ENCODE peak calls at places on chromosomes 6 and 20, in nine cellular contexts. One of them, this sample, is unnamed.

GRCh38 chr20:46308258-46309157 is at the start of gene CDH22:
- DNase-seq in cardiac muscle cell: peak; percentile 70
- DNase-seq in naive thymus-derived CD4-positive, alpha-beta T cell: peak; percentile 31
- DNase-seq in NCI-H524: peak; percentile 78
- DNase-seq in activated naive CD4-positive, alpha-beta T cell treated with Interleukin-2 at 50 U/mL for 16 hours: peak; percentile 44
- DNase-seq in NCI-H460: peak; percentile 32
- DNase-seq in NT2/D1: peak; percentile 36
- DNase-seq in NCI-H2171: peak; percentile 82
- DNase-seq in spleen: no peak
- DNase-seq in this sample: peak; percentile 16

GRCh38 chr6:127459231-127459641 is at the start of gene KIAA0408:
- DNase-seq in cardiac muscle cell: peak; percentile 85
- DNase-seq in naive thymus-derived CD4-positive, alpha-beta T cell: no peak
- DNase-seq in NCI-H524: peak; percentile 49
- DNase-seq in activated naive CD4-positive, alpha-beta T cell treated with Interleukin-2 at 50 U/mL for 16 hours: no peak
- DNase-seq in NCI-H460: peak; percentile 16
- DNase-seq in NT2/D1: peak; percentile 23
- DNase-seq in NCI-H2171: no peak
- DNase-seq in spleen: no peak
- DNase-seq in this sample: no peak

GRCh38 chr20:54364919-54365318 is 110.5 kb upstream of the DOK5 start:
- DNase-seq in cardiac muscle cell: no peak
- DNase-seq in naive thymus-derived CD4-positive, alpha-beta T cell: no peak
- DNase-seq in NCI-H524: no peak
- DNase-seq in activated naive CD4-positive, alpha-beta T cell treated with Interleukin-2 at 50 U/mL for 16 hours: no peak
- DNase-seq in NCI-H460: no peak
- DNase-seq in NT2/D1: no peak
- DNase-seq in NCI-H2171: no peak
- DNase-seq in spleen: no peak
- DNase-seq in this sample: no peak

GRCh38 chr6:44778513-44778912 is 391.0 kb downstream of the CDC5L start:
- DNase-seq in cardiac muscle cell: no peak
- DNase-seq in naive thymus-derived CD4-positive, alpha-beta T cell: no peak
- DNase-seq in NCI-H524: no peak
- DNase-seq in activated naive CD4-positive, alpha-beta T cell treated with Interleukin-2 at 50 U/mL for 16 hours: no peak
- DNase-seq in NCI-H460: no peak
- DNase-seq in NT2/D1: no peak
- DNase-seq in NCI-H2171: no peak
- DNase-seq in spleen: no peak
- DNase-seq in this sample: no peak

GRCh38 chr20:4905612-4906011 is 95.7 kb downstream of the SLC23A2 start:
- DNase-seq in cardiac muscle cell: no peak
- DNase-seq in naive thymus-derived CD4-positive, alpha-beta T cell: no peak
- DNase-seq in NCI-H524: no peak
- DNase-seq in activated naive CD4-positive, alpha-beta T cell treated with Interleukin-2 at 50 U/mL for 16 hours: no peak
- DNase-seq in NCI-H460: no peak
- DNase-seq in NT2/D1: no peak
- DNase-seq in NCI-H2171: no peak
- DNase-seq in spleen: no peak
- DNase-seq in this sample: no peak

GRCh38 chr6:126040826-126041225 is 54.5 kb downstream of the TRMT11 start:
- DNase-seq in cardiac muscle cell: no peak
- DNase-seq in naive thymus-derived CD4-positive, alpha-beta T cell: no peak
- DNase-seq in NCI-H524: no peak
- DNase-seq in activated naive CD4-positive, alpha-beta T cell treated with Interleukin-2 at 50 U/mL for 16 hours: no peak
- DNase-seq in NCI-H460: peak; percentile 27
- DNase-seq in NT2/D1: no peak
- DNase-seq in NCI-H2171: no peak
- DNase-seq in spleen: no peak
- DNase-seq in this sample: no peak

GRCh38 chr20:33945391-33946079 is 48.2 kb upstream of the RALY start:
- DNase-seq in cardiac muscle cell: no peak
- DNase-seq in naive thymus-derived CD4-positive, alpha-beta T cell: no peak
- DNase-seq in NCI-H524: no peak
- DNase-seq in activated naive CD4-positive, alpha-beta T cell treated with Interleukin-2 at 50 U/mL for 16 hours: no peak
- DNase-seq in NCI-H460: no peak
- DNase-seq in NT2/D1: no peak
- DNase-seq in NCI-H2171: no peak
- DNase-seq in spleen: no peak
- DNase-seq in this sample: no peak

GRCh38 chr6:208379-208778 is 83.9 kb upstream of the DUSP22 start:
- DNase-seq in cardiac muscle cell: no peak
- DNase-seq in naive thymus-derived CD4-positive, alpha-beta T cell: no peak
- DNase-seq in NCI-H524: no peak
- DNase-seq in activated naive CD4-positive, alpha-beta T cell treated with Interleukin-2 at 50 U/mL for 16 hours: no peak
- DNase-seq in NCI-H460: no peak
- DNase-seq in NT2/D1: no peak
- DNase-seq in NCI-H2171: no peak
- DNase-seq in spleen: no peak
- DNase-seq in this sample: no peak

GRCh38 chr6:13360671-13361540 is 32.6 kb upstream of the TBC1D7 start:
- DNase-seq in cardiac muscle cell: peak; percentile 78
- DNase-seq in naive thymus-derived CD4-positive, alpha-beta T cell: no peak
- DNase-seq in NCI-H524: no peak
- DNase-seq in activated naive CD4-positive, alpha-beta T cell treated with Interleukin-2 at 50 U/mL for 16 hours: no peak
- DNase-seq in NCI-H460: no peak
- DNase-seq in NT2/D1: no peak
- DNase-seq in NCI-H2171: no peak
- DNase-seq in spleen: no peak
- DNase-seq in this sample: no peak

This sample was measured in central memory CD4-positive, alpha-beta T cell.